ENCODE peak calls at places on chromosome 6, in eight cellular contexts. C is CD8-positive, alpha-beta T cell; F is ovary; Z is left ventricle myocardium inferior; V is K562; H is fibroblast of lung; P is breast epithelium; S is BJ. Y is an unnamed sample.
A peak's percentile ranks its signal among the peaks of the same experiment; 100 is the strongest.

GRCh38 chr6:37230104-37230503 is 27.5 kb upstream of the TBC1D22B start:
- DNase-seq in C (no peak), F (no peak), Z (no peak), V (no peak), H (no peak), P (no peak), S (no peak), Y (no peak)

GRCh38 chr6:20438462-20439070 is 36.9 kb downstream of the E2F3 start:
- DNase-seq in C (no peak), F (no peak), Z (no peak), V (no peak), H (no peak), P (no peak), S (no peak), Y (no peak)

GRCh38 chr6:133817460-133818047 is 71.4 kb upstream of the TCF21 start:
- DNase-seq in C (no peak), F (peak; percentile 34), Z (no peak), V (peak; percentile 67), H (no peak), P (no peak), S (no peak), Y (no peak)

GRCh38 chr6:169144356-169144755 is 109.3 kb downstream of the THBS2 start:
- DNase-seq in C (no peak), F (no peak), Z (no peak), V (no peak), H (no peak), P (no peak), S (no peak), Y (no peak)

GRCh38 chr6:148027201-148027600 is 315.4 kb upstream of the SASH1 start:
- DNase-seq in C (no peak), F (no peak), Z (no peak), V (no peak), H (no peak), P (no peak), S (no peak), Y (no peak)

GRCh38 chr6:32198345-32198696 is 5.9 kb upstream of the GPSM3 start:
- DNase-seq in C (no peak), F (no peak), Z (no peak), V (no peak), H (no peak), P (no peak), S (no peak), Y (no peak)

GRCh38 chr6:99590728-99591672 is 15.6 kb upstream of the PRDM13 start:
- DNase-seq in C (no peak), F (no peak), Z (no peak), V (no peak), H (no peak), P (no peak), S (no peak), Y (no peak)

GRCh38 chr6:44058617-44059358 is 68.5 kb downstream of the MRPL14 start:
- DNase-seq in C (no peak), F (no peak), Z (peak; percentile 77), V (peak; percentile 98), H (peak; percentile 100), P (peak; percentile 86), S (peak; percentile 99), Y (peak; percentile 100)

GRCh38 chr6:131250121-131250520 is 114.9 kb downstream of the AKAP7 start:
- DNase-seq in C (no peak), F (peak; percentile 36), Z (peak; percentile 49), V (no peak), H (peak; percentile 74), P (no peak), S (no peak), Y (peak; percentile 29)

GRCh38 chr6:166282394-166283032 is 25.7 kb downstream of the PRR18 start:
- DNase-seq in C (no peak), F (no peak), Z (no peak), V (no peak), H (no peak), P (no peak), S (no peak), Y (peak; percentile 49)

GRCh38 chr6:8526619-8527018 is 91.3 kb upstream of the SLC35B3 start:
- DNase-seq in C (no peak), F (no peak), Z (no peak), V (no peak), H (no peak), P (no peak), S (no peak), Y (no peak)

GRCh38 chr6:13666194-13667105 is 45.2 kb downstream of the RANBP9 start:
- DNase-seq in C (no peak), F (no peak), Z (no peak), V (no peak), H (peak; percentile 28), P (no peak), S (no peak), Y (no peak)

GRCh38 chr6:140713495-140713894 is 1339.0 kb upstream of the CITED2 start:
- DNase-seq in C (no peak), F (no peak), Z (no peak), V (no peak), H (no peak), P (no peak), S (no peak), Y (no peak)

GRCh38 chr6:109526905-109527628 is 44.0 kb upstream of the ZBTB24 start:
- DNase-seq in C (no peak), F (peak; percentile 21), Z (no peak), V (peak; percentile 33), H (peak; percentile 53), P (no peak), S (no peak), Y (peak; percentile 31)

GRCh38 chr6:11380969-11381744 is 148.7 kb upstream of the NEDD9 start:
- DNase-seq in C (no peak), F (no peak), Z (no peak), V (no peak), H (peak; percentile 52), P (no peak), S (no peak), Y (no peak)
- H3K4me3 ChIP-seq in C (peak overlapping the region; percentile 66), F (no peak overlapping the region), Z (no peak overlapping the region), V (no peak overlapping the region), H (no peak overlapping the region), P (no peak overlapping the region), S (no peak overlapping the region), Y (no peak overlapping the region)

GRCh38 chr6:79946242-79946641 is 1.1 kb downstream of the ELOVL4 start:
- DNase-seq in C (no peak), F (no peak), Z (no peak), V (no peak), H (peak; percentile 42), P (no peak), S (no peak), Y (no peak)
- TF ChIP-seq CTCF in C (peak; percentile 55), F (no peak), Z (no peak), V (no peak), H (no peak), P (no peak), S (peak; percentile 33), Y (peak; percentile 56)

GRCh38 chr6:33278392-33278741 is 1.4 kb downstream of the B3GALT4 start:
- DNase-seq in C (no peak), F (no peak), Z (no peak), V (no peak), H (no peak), P (no peak), S (no peak), Y (no peak)
- H3K36me3 ChIP-seq in C (peaks cover 32% of the 10 kb centered on the region), F (no peaks in the 10 kb centered on the region), Z (peaks cover 71% of the 10 kb centered on the region), V (peaks cover 90% of the 10 kb centered on the region), H (peaks cover 34% of the 10 kb centered on the region), P (no peaks in the 10 kb centered on the region), S (peaks cover 22% of the 10 kb centered on the region), Y (peaks cover 4% of the 10 kb centered on the region)

GRCh38 chr6:122789862-122790739 is 1.0 kb downstream of the SMPDL3A start:
- DNase-seq in C (no peak), F (no peak), Z (peak; percentile 20), V (peak; percentile 18), H (peak; percentile 33), P (no peak), S (no peak), Y (peak; percentile 38)

GRCh38 chr6:122792796-122793195 is 3.7 kb downstream of the SMPDL3A start:
- DNase-seq in C (no peak), F (no peak), Z (no peak), V (no peak), H (no peak), P (no peak), S (no peak), Y (no peak)

GRCh38 chr6:122789078-122789861 is at the start of gene SMPDL3A:
- DNase-seq in C (no peak), F (peak; percentile 74), Z (peak; percentile 70), V (peak; percentile 55), H (peak; percentile 91), P (peak; percentile 55), S (peak; percentile 40), Y (peak; percentile 26)

GRCh38 chr6:122788663-122789062 is 395 bp upstream of the SMPDL3A start:
- DNase-seq in C (no peak), F (no peak), Z (no peak), V (no peak), H (no peak), P (no peak), S (no peak), Y (no peak)

GRCh38 chr6:122790740-122791679 is 2.0 kb downstream of the SMPDL3A start:
- DNase-seq in C (no peak), F (no peak), Z (no peak), V (no peak), H (no peak), P (no peak), S (no peak), Y (no peak)
- H3K4me3 ChIP-seq in C (no peak overlapping the region), F (peak overlapping the region; percentile 73), Z (peak overlapping the region; percentile 86), V (no peak overlapping the region), H (peak overlapping the region; percentile 92), P (peak overlapping the region; percentile 87), S (peak overlapping the region; percentile 80), Y (peak overlapping the region; percentile 65)

DNA sequence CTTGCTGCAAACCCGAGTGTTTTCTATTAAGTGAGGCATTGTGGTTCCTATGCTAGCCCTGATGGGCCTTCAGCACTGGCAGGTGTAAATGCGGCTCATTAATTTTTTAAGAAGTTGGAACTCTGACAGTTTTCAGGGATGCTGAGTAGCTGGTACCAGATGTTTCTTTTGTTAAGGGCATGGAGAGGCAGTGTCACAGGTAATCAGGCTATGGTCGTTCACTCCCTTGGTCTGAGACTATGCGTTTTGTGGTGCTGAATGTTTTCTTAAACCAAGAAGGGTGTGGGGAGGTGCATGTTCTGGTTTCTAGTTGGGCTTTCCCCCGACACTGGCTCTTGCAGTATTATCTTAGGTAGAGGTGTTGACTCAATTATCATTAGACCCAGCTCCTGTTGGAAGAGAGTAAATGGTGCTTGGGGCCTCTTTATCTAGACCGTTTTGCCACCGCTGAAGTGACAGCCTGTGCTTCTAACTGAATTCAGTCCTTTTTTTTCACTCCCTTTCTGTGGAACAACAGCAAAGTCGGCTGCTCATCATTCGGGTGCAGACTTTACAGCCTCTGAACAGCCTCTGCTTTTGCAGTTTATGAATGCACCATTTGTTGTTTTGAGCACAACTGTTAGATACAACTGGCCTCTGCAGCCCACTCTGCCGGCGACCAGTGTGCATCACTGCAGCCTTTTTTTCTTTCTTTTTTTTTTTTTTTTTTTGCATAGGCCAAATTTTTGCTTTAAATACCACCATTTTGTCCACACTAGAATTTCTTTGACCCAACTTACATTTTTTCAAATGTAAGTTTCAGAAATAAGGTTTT is 35.6 kb downstream of the RREB1 start:
- DNase-seq in C (no peak), F (no peak), Z (no peak), V (peak; percentile 65), H (no peak), P (no peak), S (no peak), Y (no peak)
- TF ChIP-seq CTCF in C (no peak), F (no peak), Z (peak; percentile 38), V (peak; percentile 62), H (peak; percentile 17), P (no peak), S (peak; percentile 34), Y (peak; percentile 30)

Y was measured in kidney epithelial cell.